ENCODE peak calls at places on chromosome 1, in six cellular contexts. M is WTC11, Q is HT1080, N is posterior cingulate gyrus, F is adrenal gland, U is HL-60. H is an unnamed sample.

GRCh38 chr1:14961661-14962267 is 191.8 kb upstream of the TMEM51 start:
- DNase-seq in M (no peak), Q (no peak), N (no peak), F (peak), U (no peak), H (no peak)

GRCh38 chr1:236345728-236346127 is 48.4 kb upstream of the EDARADD start:
- DNase-seq in M (no peak), Q (peak), N (no peak), F (no peak), U (no peak), H (no peak)

GRCh38 chr1:15033264-15033663 is 120.3 kb upstream of the TMEM51 start:
- DNase-seq in M (no peak), Q (peak), N (no peak), F (no peak), U (no peak), H (no peak)

GRCh38 chr1:1197551-1198422 is 8.6 kb downstream of the TNFRSF18 start:
- DNase-seq in M (peak), Q (no peak), N (no peak), F (no peak), U (no peak), H (no peak)

GRCh38 chr1:36847761-36848160 is 186.6 kb downstream of the GRIK3 start:
- DNase-seq in M (peak), Q (no peak), N (no peak), F (no peak), U (no peak), H (no peak)

GRCh38 chr1:61056674-61057439 is 25.5 kb upstream of the NFIA start:
- DNase-seq in M (no peak), Q (no peak), N (peak), F (peak), U (peak), H (peak)

GRCh38 chr1:115677570-115677969 is 35.8 kb downstream of the VANGL1 start:
- DNase-seq in M (no peak), Q (no peak), N (no peak), F (no peak), U (no peak), H (no peak)

GRCh38 chr1:11940260-11940921 is 5.9 kb downstream of the PLOD1 start:
- DNase-seq in M (no peak), Q (no peak), N (no peak), F (peak), U (no peak), H (no peak)

GRCh38 chr1:241357366-241358305 is 631 bp upstream of the RGS7 start:
- DNase-seq in M (no peak), Q (peak), N (no peak), F (no peak), U (no peak), H (no peak)

GRCh38 chr1:99740141-99740540 is 26.3 kb downstream of the FRRS1 start:
- DNase-seq in M (no peak), Q (no peak), N (no peak), F (no peak), U (no peak), H (no peak)

H was measured in ecto neural progenitor cell.